ENCODE peak calls at places on chromosomes 11 and 22, in eight cellular contexts. R is PC-3; P is CD8-positive, alpha-beta memory T cell; M is neural progenitor cell; O is mesenchymal stem cell; L is HCT116; F is cardiac muscle cell; U is aorta. G is an unnamed sample. For H3K4me1 and H3K9me3, the result is how much of the 10 kb centered on the place peaks cover.

GRCh38 chr11:1763796-1764661 is at the start of gene CTSD:
- DNase-seq in R (peak), P (peak), M (peak), O (peak), L (peak), F (peak), U (peak), G (peak)

GRCh38 chr11:128208329-128209220 is 378.8 kb downstream of the ETS1 start:
- DNase-seq in R (peak), P (no peak), M (no peak), O (peak), L (peak), F (no peak), U (no peak), G (peak)

GRCh38 chr11:108727665-108728064 is 62.8 kb downstream of the DDX10 start:
- DNase-seq in R (no peak), P (no peak), M (no peak), O (no peak), L (no peak), F (no peak), U (no peak), G (no peak)

GRCh38 chr11:2990617-2991476 is 1.3 kb downstream of the NAP1L4 start:
- DNase-seq in R (peak), P (no peak), M (peak), O (peak), L (no peak), F (peak), U (no peak), G (no peak)

GRCh38 chr22:40605676-40606250 is 30.8 kb downstream of the MRTFA start:
- DNase-seq in R (no peak), P (no peak), M (no peak), O (no peak), L (no peak), F (no peak), U (no peak), G (no peak)

GRCh38 chr11:74877132-74877531 is 71.8 kb downstream of the XRRA1 start:
- DNase-seq in R (peak), P (no peak), M (no peak), O (no peak), L (peak), F (no peak), U (no peak), G (no peak)

GRCh38 chr11:72058416-72059034 is 21.8 kb downstream of the NUMA1 start:
- DNase-seq in R (no peak), P (no peak), M (no peak), O (peak), L (no peak), F (no peak), U (no peak), G (no peak)

GRCh38 chr22:19987394-19988306 is 29.0 kb downstream of the ARVCF start:
- DNase-seq in R (no peak), P (no peak), M (no peak), O (no peak), L (no peak), F (no peak), U (no peak), G (no peak)

GRCh38 chr22:41848468-41848867 is 15.6 kb downstream of the SREBF2 start:
- DNase-seq in R (no peak), P (no peak), M (no peak), O (no peak), L (no peak), F (no peak), U (no peak), G (peak)

GRCh38 chr11:94675239-94675638 is 92.9 kb upstream of the AMOTL1 start:
- DNase-seq in R (peak), P (no peak), M (no peak), O (no peak), L (no peak), F (no peak), U (no peak), G (no peak)

GRCh38 chr11:46489668-46490560 is 98.3 kb upstream of the CHRM4 start:
- DNase-seq in R (peak), P (no peak), M (peak), O (peak), L (peak), F (peak), U (no peak), G (no peak)

GRCh38 chr11:36427079-36427478 is 83.0 kb downstream of the TRAF6 start:
- DNase-seq in R (no peak), P (no peak), M (no peak), O (no peak), L (no peak), F (no peak), U (no peak), G (no peak)

GRCh38 chr22:46239261-46240048 is 10.6 kb downstream of the CDPF1 start:
- DNase-seq in R (no peak), P (no peak), M (no peak), O (no peak), L (no peak), F (no peak), U (no peak), G (no peak)

DNA sequence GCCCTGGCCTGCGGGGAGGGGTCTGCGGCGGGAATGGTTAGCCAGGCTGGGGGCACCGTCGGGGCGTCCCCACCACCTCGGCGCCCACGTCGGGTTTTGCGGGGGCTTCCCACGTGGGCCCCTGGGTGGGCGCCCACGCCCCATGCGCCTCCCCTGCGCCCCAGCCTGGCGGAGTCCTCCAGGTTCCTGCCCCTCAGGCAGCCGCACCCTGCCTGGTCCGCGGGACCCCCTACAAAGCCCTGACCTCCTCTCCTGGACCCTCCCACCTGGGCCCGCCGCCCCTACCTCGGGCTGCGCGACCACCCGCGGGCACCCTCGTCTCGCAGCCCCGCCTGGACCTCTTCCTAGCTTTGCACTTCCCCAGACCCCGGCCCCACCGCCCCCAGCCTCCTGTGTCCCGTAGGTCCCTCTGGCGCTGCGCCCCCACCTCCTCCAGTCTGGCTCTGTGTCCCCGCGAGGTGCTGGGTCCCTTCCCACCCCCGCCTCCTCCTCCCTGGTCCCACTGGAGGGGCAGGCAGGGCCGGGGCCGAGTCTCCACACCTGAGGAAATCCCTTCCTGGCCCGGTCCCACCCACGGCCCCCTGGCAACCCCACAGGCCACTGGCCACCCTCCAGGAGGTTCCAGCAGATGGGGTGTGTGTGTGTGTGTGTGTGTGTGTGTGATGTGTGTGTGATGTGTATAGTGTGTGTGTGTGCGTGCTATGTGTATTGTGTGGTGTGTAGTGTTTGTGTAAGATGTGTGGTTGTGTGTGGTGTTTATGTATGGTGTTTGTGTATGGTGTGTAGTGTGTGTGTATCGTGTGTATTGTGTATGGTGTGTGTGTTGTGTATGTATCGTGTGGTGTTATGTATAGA is 11.8 kb downstream of the PIM3 start:
- DNase-seq in R (no peak), P (peak), M (no peak), O (no peak), L (no peak), F (no peak), U (peak), G (peak)
- H3K4me1 ChIP-seq in R (under half), P (under half), M (under half), O (under half), L (half or more), F (under half), U (under half), G (under half)

GRCh38 chr22:49344196-49344595 is 483.5 kb downstream of the BRD1 start:
- DNase-seq in R (no peak), P (no peak), M (peak), O (no peak), L (no peak), F (no peak), U (no peak), G (no peak)
- H3K9me3 ChIP-seq in R (under half), P (under half), M (under half), O (under half), L (under half), F (under half), U (under half), G (under half)

GRCh38 chr11:117875397-117876048 is 935 bp downstream of the FXYD6 start:
- DNase-seq in R (no peak), P (peak), M (peak), O (peak), L (no peak), F (peak), U (no peak), G (no peak)
- H3K4me3 ChIP-seq in R (no peak), P (peak), M (peak), O (peak), L (no peak), F (peak), U (no peak), G (peak)

DNA sequence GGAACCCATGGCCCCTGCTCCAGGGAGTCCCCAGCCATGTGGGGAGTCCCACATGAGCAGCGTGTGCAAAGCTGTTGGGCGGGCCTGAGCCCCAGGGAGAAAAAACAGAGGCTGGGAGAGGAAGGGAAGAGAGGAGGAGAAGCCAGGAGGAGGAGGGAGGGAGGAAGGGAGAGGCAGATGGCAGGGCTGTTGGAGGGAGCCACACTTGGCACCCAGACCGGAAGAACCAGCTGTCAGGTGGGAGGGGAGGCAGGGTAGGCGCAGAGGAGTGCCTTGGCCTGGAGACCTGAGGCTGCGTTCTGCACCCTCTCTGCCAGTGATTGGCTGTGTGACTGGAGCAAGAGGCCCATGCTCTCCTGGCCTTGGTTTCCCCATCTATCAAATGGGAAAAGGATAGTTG is 6.7 kb downstream of the SYNGR1 start:
- DNase-seq in R (no peak), P (peak), M (no peak), O (no peak), L (no peak), F (no peak), U (no peak), G (no peak)
- H3K4me1 ChIP-seq in R (under half), P (under half), M (under half), O (under half), L (under half), F (under half), U (under half), G (under half)